ENCODE peak calls at places on chromosomes 11 and 22, in eight cellular contexts. P, F, W, K, J, S, G and Q are unnamed samples. For H3K4me1 and H3K27me3, the result is how much of the 10 kb centered on the place peaks cover.

GRCh38 chr11:119207300-119207570 is 1.1 kb downstream of the CBL start:
- DNase-seq in P (no peak), K (no peak), G (no peak), F (no peak), S (no peak), J (no peak), W (no peak), Q (no peak)

GRCh38 chr11:109698237-109698636 is 276.2 kb downstream of the C11orf87 start:
- DNase-seq in K (no peak), S (no peak), F (no peak), G (no peak), J (no peak), W (no peak), P (no peak), Q (no peak)

GRCh38 chr11:129589190-129589589 is 213.5 kb downstream of the BARX2 start:
- DNase-seq in J (no peak), S (peak), W (no peak), P (no peak), K (no peak), F (no peak), G (no peak), Q (no peak)

GRCh38 chr11:119680899-119681370 is 48.1 kb downstream of the NECTIN1 start:
- DNase-seq in S (no peak), F (no peak), P (peak), K (no peak), W (no peak), G (no peak), J (no peak), Q (no peak)

GRCh38 chr11:65884716-65885092 is 3.6 kb downstream of the FIBP start:
- DNase-seq in J (peak), G (peak), W (peak), F (peak), P (peak), S (peak), K (no peak), Q (peak)

GRCh38 chr11:68373810-68374501 is 61.6 kb downstream of the LRP5 start:
- DNase-seq in S (peak), W (no peak), K (no peak), F (peak), J (no peak), P (peak), G (no peak), Q (peak)

GRCh38 chr22:24037851-24038765 is 27.0 kb downstream of the CABIN1 start:
- DNase-seq in P (no peak), F (no peak), S (no peak), W (no peak), J (no peak), G (no peak), K (no peak), Q (no peak)

GRCh38 chr22:27740192-27740748 is 61.3 kb downstream of the MN1 start:
- DNase-seq in P (no peak), W (no peak), K (no peak), F (no peak), S (no peak), J (no peak), G (peak), Q (no peak)

GRCh38 chr22:20974336-20974955 is 7.4 kb downstream of the AIFM3 start:
- DNase-seq in J (no peak), K (no peak), G (no peak), S (no peak), F (no peak), W (no peak), P (no peak), Q (no peak)

GRCh38 chr11:126640186-126640585 is 284.7 kb downstream of the ST3GAL4 start:
- DNase-seq in J (no peak), G (no peak), K (no peak), S (peak), P (no peak), F (no peak), W (no peak), Q (no peak)

GRCh38 chr11:62792193-62792575 is 378 bp upstream of the TMEM223 start:
- DNase-seq in P (peak), J (no peak), W (no peak), G (peak), K (no peak), F (no peak), S (peak), Q (peak)

GRCh38 chr11:11444800-11445126 is 91.7 kb upstream of the CSNK2A3 start:
- DNase-seq in F (no peak), P (no peak), W (no peak), J (no peak), S (no peak), G (no peak), K (no peak), Q (no peak)
- H3K4me1 ChIP-seq in F (under half), P (under half), W (under half), J (under half), S (under half), G (under half), K (under half), Q (under half)

DNA sequence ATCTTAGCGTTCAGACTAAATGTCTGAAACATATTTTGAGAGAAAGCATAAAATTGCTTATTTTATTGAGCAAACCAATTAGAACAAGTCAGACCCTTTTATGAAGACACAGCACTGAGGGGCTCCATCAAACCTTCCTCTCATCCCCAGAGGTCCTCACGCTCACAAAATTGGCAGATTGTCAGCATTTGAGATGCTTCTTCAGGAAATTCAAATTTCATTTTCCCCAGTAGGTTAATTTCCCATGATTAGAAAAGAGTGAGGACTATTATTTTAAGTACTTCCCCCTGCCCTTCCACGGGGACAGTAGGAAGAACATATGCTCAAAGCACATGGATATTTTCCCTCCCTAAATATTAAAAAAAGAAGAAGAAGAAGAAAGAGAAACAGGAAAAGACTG is 851.8 kb downstream of the BRD1 start:
- DNase-seq in G (no peak), K (no peak), P (no peak), F (no peak), J (no peak), W (no peak), S (no peak), Q (no peak)
- H3K27me3 ChIP-seq in G (under half), K (under half), P (under half), F (under half), J (under half), W (under half), S (under half), Q (under half)

GRCh38 chr11:86141645-86142569 is 73.0 kb upstream of the PICALM start:
- DNase-seq in P (no peak), W (no peak), S (no peak), F (no peak), K (no peak), G (no peak), J (no peak), Q (no peak)
- H3K4me1 ChIP-seq in P (under half), W (under half), S (under half), F (under half), K (under half), G (under half), J (under half), Q (under half)

GRCh38 chr11:45643585-45643984 is 21.8 kb downstream of the CHST1 start:
- DNase-seq in P (no peak), G (no peak), K (no peak), J (no peak), F (no peak), S (no peak), W (peak), Q (no peak)
- H3K27me3 ChIP-seq in P (under half), G (under half), K (under half), J (under half), F (under half), S (under half), W (under half), Q (under half)